ENCODE peak calls at places on chromosome 1, in five cellular contexts. J is lower lobe of right lung, X is fibroblast of mammary gland, E is thoracic aorta, V is esophagus squamous epithelium. R is an unnamed sample.

GRCh38 chr1:211551628-211552465 is 27.1 kb downstream of the SLC30A1 start:
- DNase-seq in J (no peak), X (peak; percentile 26), E (no peak), V (no peak), R (no peak)

GRCh38 chr1:234725177-234726132 is 115.5 kb upstream of the IRF2BP2 start:
- DNase-seq in J (no peak), X (no peak), E (no peak), V (no peak), R (no peak)

GRCh38 chr1:38102576-38102975 is 56.0 kb upstream of the POU3F1 start:
- DNase-seq in J (no peak), X (no peak), E (no peak), V (no peak), R (no peak)

GRCh38 chr1:54379481-54380284 is 26.5 kb downstream of the SSBP3 start:
- DNase-seq in J (no peak), X (no peak), E (no peak), V (no peak), R (no peak)

GRCh38 chr1:111669268-111669667 is 49.7 kb downstream of the RAP1A start:
- DNase-seq in J (no peak), X (no peak), E (no peak), V (no peak), R (no peak)

GRCh38 chr1:68401506-68401905 is 48.2 kb downstream of the RPE65 start:
- DNase-seq in J (no peak), X (no peak), E (no peak), V (no peak), R (no peak)

GRCh38 chr1:108125312-108126138 is 74.6 kb downstream of the SLC25A24 start:
- DNase-seq in J (no peak), X (peak; percentile 79), E (no peak), V (no peak), R (peak; percentile 71)

GRCh38 chr1:221858758-221859157 is 116.9 kb upstream of the DUSP10 start:
- DNase-seq in J (no peak), X (peak; percentile 98), E (no peak), V (no peak), R (no peak)

GRCh38 chr1:65281846-65282245 is 27.5 kb upstream of the DNAJC6 start:
- DNase-seq in J (no peak), X (no peak), E (no peak), V (no peak), R (no peak)

GRCh38 chr1:91400133-91400725 is 4.4 kb downstream of the HFM1 start:
- DNase-seq in J (no peak), X (peak; percentile 63), E (no peak), V (no peak), R (no peak)

GRCh38 chr1:26126321-26127084 is 14.9 kb downstream of the PDIK1L start:
- DNase-seq in J (no peak), X (peak; percentile 38), E (no peak), V (no peak), R (peak; percentile 51)

GRCh38 chr1:230379928-230380327 is 46.2 kb downstream of the PGBD5 start:
- DNase-seq in J (no peak), X (no peak), E (no peak), V (no peak), R (no peak)

GRCh38 chr1:153801786-153802697 is 26.8 kb downstream of the SLC27A3 start:
- DNase-seq in J (no peak), X (peak; percentile 5), E (no peak), V (no peak), R (no peak)

GRCh38 chr1:2360588-2361364 is 30.6 kb downstream of the MORN1 start:
- DNase-seq in J (peak; percentile 22), X (no peak), E (no peak), V (no peak), R (no peak)

GRCh38 chr1:39205102-39205780 is 746 bp downstream of the MACF1 start:
- DNase-seq in J (no peak), X (peak; percentile 77), E (no peak), V (no peak), R (peak; percentile 25)

GRCh38 chr1:147648933-147649332 is 21.4 kb downstream of the ACP6 start:
- DNase-seq in J (no peak), X (no peak), E (no peak), V (no peak), R (no peak)

GRCh38 chr1:55571767-55572166 is 356.6 kb upstream of the USP24 start:
- DNase-seq in J (no peak), X (no peak), E (no peak), V (no peak), R (no peak)

GRCh38 chr1:172990598-172991215 is 60.0 kb downstream of the TNFSF18 start:
- DNase-seq in J (no peak), X (peak; percentile 71), E (no peak), V (no peak), R (no peak)

GRCh38 chr1:46401964-46402626 is 8.0 kb downstream of the FAAH start:
- DNase-seq in J (peak; percentile 90), X (peak; percentile 96), E (peak; percentile 55), V (no peak), R (peak; percentile 33)

GRCh38 chr1:240555524-240555923 is 56.4 kb downstream of the GREM2 start:
- DNase-seq in J (no peak), X (peak; percentile 45), E (no peak), V (no peak), R (no peak)

GRCh38 chr1:172466795-172467407 is 23.0 kb upstream of the PIGC start:
- DNase-seq in J (no peak), X (no peak), E (no peak), V (no peak), R (no peak)

GRCh38 chr1:35535243-35535642 is 22.0 kb downstream of the KIAA0319L start:
- DNase-seq in J (no peak), X (no peak), E (no peak), V (no peak), R (no peak)

GRCh38 chr1:12204140-12204539 is 25.7 kb upstream of the VPS13D start:
- DNase-seq in J (no peak), X (no peak), E (no peak), V (no peak), R (no peak)

GRCh38 chr1:47711848-47712492 is 274.1 kb downstream of the FOXD2 start:
- DNase-seq in J (no peak), X (no peak), E (no peak), V (no peak), R (no peak)

GRCh38 chr1:47709302-47710074 is 271.6 kb downstream of the FOXD2 start:
- DNase-seq in J (no peak), X (no peak), E (no peak), V (no peak), R (peak; percentile 24)

GRCh38 chr1:47708658-47709301 is 270.9 kb downstream of the FOXD2 start:
- DNase-seq in J (no peak), X (no peak), E (no peak), V (no peak), R (peak; percentile 23)

GRCh38 chr1:47711211-47711847 is 273.5 kb downstream of the FOXD2 start:
- DNase-seq in J (no peak), X (no peak), E (no peak), V (no peak), R (no peak)

GRCh38 chr1:47710075-47711071 is 272.5 kb downstream of the FOXD2 start:
- DNase-seq in J (peak; percentile 80), X (peak; percentile 42), E (no peak), V (no peak), R (peak; percentile 85)
- H3K4me3 ChIP-seq in J (peak overlapping the region; percentile 46), X (no peak overlapping the region), E (peak overlapping the region; percentile 73), V (peak overlapping the region; percentile 34), R (peak overlapping the region; percentile 25)

DNA sequence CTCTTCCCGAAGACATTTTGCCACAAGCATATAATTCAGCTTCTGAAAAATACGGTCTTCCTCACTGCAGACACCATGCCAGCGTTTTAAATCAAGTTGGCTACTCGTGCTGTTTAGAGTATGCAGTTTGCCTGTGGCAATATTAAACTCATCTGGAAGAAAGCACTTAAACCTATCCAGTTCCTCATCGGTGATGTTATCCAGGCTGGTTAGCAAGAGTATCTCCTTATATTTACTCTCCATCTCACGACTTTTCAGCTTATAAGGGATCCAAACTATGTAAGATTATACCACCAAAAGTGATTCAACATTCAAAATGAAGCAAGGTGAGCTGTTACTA is 9.7 kb upstream of the IFI16 start:
- DNase-seq in J (no peak), X (no peak), E (no peak), V (no peak), R (no peak)
- H3K4me3 ChIP-seq in J (peak overlapping the region; percentile 51), X (peak overlapping the region; percentile 67), E (peak overlapping the region; percentile 72), V (peak overlapping the region; percentile 46), R (no peak overlapping the region)

GRCh38 chr1:43976045-43976444 is 1.3 kb downstream of the ATP6V0B start:
- DNase-seq in J (no peak), X (no peak), E (no peak), V (no peak), R (no peak)
- H3K4me3 ChIP-seq in J (peak overlapping the region; percentile 81), X (peak overlapping the region; percentile 85), E (peak overlapping the region; percentile 85), V (peak overlapping the region; percentile 78), R (peak overlapping the region; percentile 92)

GRCh38 chr1:44822131-44822701 is 13.9 kb downstream of the BTBD19 start:
- DNase-seq in J (no peak), X (no peak), E (no peak), V (no peak), R (no peak)

GRCh38 chr1:44820945-44821715 is 12.8 kb downstream of the BTBD19 start:
- DNase-seq in J (peak; percentile 31), X (no peak), E (no peak), V (no peak), R (no peak)

GRCh38 chr1:44819257-44819593 is 10.9 kb downstream of the BTBD19 start:
- DNase-seq in J (no peak), X (no peak), E (no peak), V (no peak), R (peak; percentile 88)

GRCh38 chr1:44819594-44820327 is 11.4 kb downstream of the BTBD19 start:
- DNase-seq in J (peak; percentile 85), X (peak; percentile 95), E (no peak), V (peak; percentile 35), R (peak; percentile 98)

DNA sequence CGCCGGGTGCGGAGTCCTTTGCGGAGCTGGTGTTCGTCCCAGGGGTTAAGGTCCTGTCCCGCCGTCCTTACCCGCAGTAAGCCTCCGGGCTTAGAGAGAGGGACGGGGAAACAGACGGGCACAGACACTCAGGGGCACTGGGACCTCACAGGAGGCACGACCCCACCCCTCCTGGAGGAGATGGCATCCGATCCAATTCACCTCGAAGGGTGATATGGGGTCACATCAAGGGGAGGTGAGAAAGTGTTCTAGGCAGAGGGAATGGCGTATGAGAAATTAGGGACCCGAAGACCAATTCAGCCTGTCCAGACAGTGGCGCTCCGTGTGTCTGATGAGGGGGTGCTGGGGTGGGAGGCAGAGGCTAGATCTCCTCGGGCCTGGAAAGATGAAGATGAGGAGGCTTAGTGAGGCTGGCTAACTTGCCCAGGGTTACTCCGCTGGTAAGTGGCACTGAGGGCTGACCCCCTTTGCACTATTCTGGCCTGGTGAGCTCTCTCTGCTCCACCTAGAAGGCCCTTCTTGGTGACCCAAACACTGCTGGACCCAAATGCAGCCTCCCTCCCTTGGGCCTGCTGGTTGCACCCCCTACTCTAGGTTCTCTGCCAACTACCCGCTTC is 12.1 kb downstream of the BTBD19 start:
- DNase-seq in J (no peak), X (no peak), E (no peak), V (no peak), R (no peak)
- H3K4me3 ChIP-seq in J (peak overlapping the region; percentile 62), X (peak overlapping the region; percentile 42), E (peak overlapping the region; percentile 77), V (peak overlapping the region; percentile 52), R (peak overlapping the region; percentile 16)

DNA sequence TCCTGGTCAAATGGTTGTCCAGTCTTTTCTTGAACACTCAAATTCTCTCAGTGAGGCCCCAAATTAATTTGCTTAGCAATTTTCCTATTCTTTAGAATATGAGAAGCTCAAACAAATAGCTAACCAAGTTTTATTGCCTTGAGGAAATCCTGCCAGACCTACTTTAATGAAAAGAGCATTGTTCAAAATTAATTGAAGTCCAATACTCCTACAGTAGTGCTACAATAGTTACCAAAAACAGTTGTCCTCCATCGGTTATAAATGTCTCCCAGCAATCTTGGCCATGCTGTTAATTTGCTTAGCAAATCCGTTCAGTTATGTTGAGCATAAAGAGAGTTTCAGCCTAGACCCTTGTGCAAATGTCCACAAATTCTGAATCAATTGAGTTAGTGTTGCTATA is 112.9 kb downstream of the MAB21L3 start:
- DNase-seq in J (no peak), X (no peak), E (no peak), V (no peak), R (peak; percentile 30)
- H3K4me3 ChIP-seq in J (no peak overlapping the region), X (no peak overlapping the region), E (no peak overlapping the region), V (no peak overlapping the region), R (no peak overlapping the region)

R was measured in HAP-1.